ENCODE peak calls at places on chromosome 11, in ten cellular contexts. M is MV-4-11; W is endothelial cell; L is CD8-positive, alpha-beta memory T cell; S is colonic mucosa; C is fibroblast of pulmonary artery; V is naive thymus-derived CD8-positive, alpha-beta T cell; E is RPMI7951; O is GM03348; Z is T follicular helper cell. P is an unnamed sample.

GRCh38 chr11:67507891-67508485 is at the start of gene CDK2AP2:
- DNase-seq in M (peak), W (peak), L (peak), S (peak), C (peak), V (no peak), E (peak), O (peak), Z (peak), P (peak)

GRCh38 chr11:129589190-129589589 is 213.5 kb downstream of the BARX2 start:
- DNase-seq in M (no peak), W (no peak), L (no peak), S (no peak), C (no peak), V (no peak), E (no peak), O (no peak), Z (no peak), P (no peak)

GRCh38 chr11:7609015-7609414 is 64.3 kb downstream of the CYB5R2 start:
- DNase-seq in M (no peak), W (no peak), L (no peak), S (no peak), C (peak), V (no peak), E (no peak), O (peak), Z (no peak), P (peak)

GRCh38 chr11:34363363-34364084 is 5.7 kb upstream of the ABTB2 start:
- DNase-seq in M (no peak), W (no peak), L (no peak), S (no peak), C (no peak), V (no peak), E (no peak), O (no peak), Z (no peak), P (no peak)

GRCh38 chr11:47396049-47396320 is 12.4 kb upstream of the SLC39A13 start:
- DNase-seq in M (no peak), W (no peak), L (no peak), S (no peak), C (no peak), V (no peak), E (no peak), O (no peak), Z (no peak), P (no peak)

GRCh38 chr11:125448136-125448535 is 47.9 kb downstream of the FEZ1 start:
- DNase-seq in M (no peak), W (no peak), L (no peak), S (no peak), C (peak), V (no peak), E (peak), O (peak), Z (no peak), P (peak)

GRCh38 chr11:113994077-113994954 is 19.4 kb downstream of the HTR3A start:
- DNase-seq in M (no peak), W (peak), L (peak), S (no peak), C (peak), V (peak), E (no peak), O (peak), Z (peak), P (no peak)

GRCh38 chr11:36376888-36377758 is 81.0 kb downstream of the PRR5L start:
- DNase-seq in M (peak), W (peak), L (peak), S (peak), C (peak), V (peak), E (peak), O (peak), Z (no peak), P (peak)

GRCh38 chr11:76701701-76702100 is 31.2 kb upstream of the LRRC32 start:
- DNase-seq in M (no peak), W (no peak), L (no peak), S (no peak), C (peak), V (no peak), E (peak), O (peak), Z (no peak), P (peak)